ENCODE peak calls at places on chromosomes 1 and 21, in four cellular contexts. N is SK-N-SH, C is GM12878, Z is HepG2. A is an unnamed sample.

GRCh38 chr1:66283583-66284041 is 250.3 kb upstream of the SGIP1 start:
- DNase-seq in C (peak), Z (no peak), N (no peak), A (no peak)

GRCh38 chr1:173050865-173051264 is at the start of gene TNFSF18:
- DNase-seq in Z (no peak), C (no peak), N (no peak), A (no peak)

GRCh38 chr1:85544689-85545203 is 35.8 kb upstream of the CCN1 start:
- DNase-seq in N (no peak), Z (peak), C (no peak), A (no peak)

GRCh38 chr1:207007352-207008033 is 25.1 kb downstream of the C1orf116 start:
- DNase-seq in Z (peak), C (no peak), N (no peak), A (no peak)

GRCh38 chr1:166956872-166957271 is 18.5 kb downstream of the ILDR2 start:
- DNase-seq in Z (no peak), N (no peak), C (no peak), A (no peak)

GRCh38 chr21:42233067-42233981 is 14.4 kb downstream of the ABCG1 start:
- DNase-seq in Z (peak), N (peak), C (peak), A (no peak)

GRCh38 chr1:191831572-191831971 is 326.7 kb upstream of the RGS18 start:
- DNase-seq in Z (no peak), N (no peak), C (no peak), A (no peak)

GRCh38 chr1:153805042-153805745 is 30.0 kb downstream of the SLC27A3 start:
- DNase-seq in N (no peak), C (peak), Z (no peak), A (no peak)

GRCh38 chr1:31573261-31573660 is 3.1 kb upstream of the TINAGL1 start:
- DNase-seq in C (no peak), Z (no peak), N (no peak), A (peak)

GRCh38 chr1:39328722-39329121 is 124.2 kb downstream of the MACF1 start:
- DNase-seq in N (no peak), C (no peak), Z (no peak), A (no peak)

GRCh38 chr1:3188150-3188971 is 119.4 kb downstream of the PRDM16 start:
- DNase-seq in C (no peak), Z (no peak), N (no peak), A (no peak)

GRCh38 chr1:183958958-183959357 is 78.6 kb downstream of the COLGALT2 start:
- DNase-seq in Z (no peak), C (no peak), N (no peak), A (no peak)

GRCh38 chr21:29232601-29233541 is 65.9 kb upstream of the BACH1 start:
- DNase-seq in N (no peak), C (no peak), Z (no peak), A (no peak)

GRCh38 chr21:40732998-40733397 is 114.0 kb downstream of the DSCAM start:
- DNase-seq in Z (no peak), N (no peak), C (no peak), A (no peak)

GRCh38 chr1:229886636-229887035 is 180.4 kb upstream of the GALNT2 start:
- DNase-seq in N (no peak), C (no peak), Z (no peak), A (peak)

GRCh38 chr21:46346296-46347202 is 22.6 kb downstream of the PCNT start:
- DNase-seq in N (no peak), C (no peak), Z (no peak), A (no peak)

GRCh38 chr1:16721871-16722641 is 18.3 kb upstream of the RNU1-4 start:
- DNase-seq in C (no peak), N (peak), Z (no peak), A (no peak)

GRCh38 chr1:29186252-29186651 is 4.6 kb upstream of the SRSF4 start:
- DNase-seq in Z (peak), C (no peak), N (no peak), A (no peak)

GRCh38 chr1:231216515-231216914 is 24.5 kb upstream of the GNPAT start:
- DNase-seq in Z (no peak), C (no peak), N (no peak), A (no peak)

GRCh38 chr1:196056966-196057365 is 551.3 kb downstream of the KCNT2 start:
- DNase-seq in Z (no peak), C (no peak), N (no peak), A (no peak)

GRCh38 chr1:14974361-14974760 is 179.2 kb upstream of the TMEM51 start:
- DNase-seq in N (no peak), Z (no peak), C (no peak), A (no peak)

GRCh38 chr1:147539122-147539575 is 2.2 kb upstream of the BCL9 start:
- DNase-seq in C (no peak), Z (peak), N (no peak), A (no peak)

GRCh38 chr21:32329331-32329730 is 30.7 kb downstream of the MRAP start:
- DNase-seq in C (no peak), Z (no peak), N (no peak), A (no peak)

GRCh38 chr21:39631842-39632577 is 19.3 kb downstream of the B3GALT5 start:
- DNase-seq in N (no peak), Z (no peak), C (no peak), A (no peak)

GRCh38 chr1:51928896-51929295 is 50.4 kb upstream of the NRDC start:
- DNase-seq in C (no peak), Z (no peak), N (no peak), A (no peak)

GRCh38 chr1:168164771-168165170 is 14.0 kb upstream of the TIPRL start:
- DNase-seq in N (no peak), C (no peak), Z (no peak), A (no peak)

GRCh38 chr1:218211241-218211640 is 73.9 kb upstream of the RRP15 start:
- DNase-seq in N (no peak), Z (no peak), C (no peak), A (no peak)

GRCh38 chr1:236343246-236343862 is 50.7 kb upstream of the EDARADD start:
- DNase-seq in Z (no peak), C (no peak), N (no peak), A (no peak)

GRCh38 chr21:34989337-34990151 is 59.6 kb downstream of the RUNX1 start:
- DNase-seq in N (no peak), C (no peak), Z (no peak), A (no peak)

GRCh38 chr1:36950588-36950987 is 83.7 kb downstream of the GRIK3 start:
- DNase-seq in Z (no peak), C (peak), N (no peak), A (no peak)

GRCh38 chr1:189805735-189806134 is 671.9 kb downstream of the BRINP3 start:
- DNase-seq in Z (no peak), C (no peak), N (no peak), A (no peak)

GRCh38 chr1:243658596-243659105 is 191.4 kb downstream of the AKT3 start:
- DNase-seq in N (no peak), C (no peak), Z (no peak), A (no peak)

DNA sequence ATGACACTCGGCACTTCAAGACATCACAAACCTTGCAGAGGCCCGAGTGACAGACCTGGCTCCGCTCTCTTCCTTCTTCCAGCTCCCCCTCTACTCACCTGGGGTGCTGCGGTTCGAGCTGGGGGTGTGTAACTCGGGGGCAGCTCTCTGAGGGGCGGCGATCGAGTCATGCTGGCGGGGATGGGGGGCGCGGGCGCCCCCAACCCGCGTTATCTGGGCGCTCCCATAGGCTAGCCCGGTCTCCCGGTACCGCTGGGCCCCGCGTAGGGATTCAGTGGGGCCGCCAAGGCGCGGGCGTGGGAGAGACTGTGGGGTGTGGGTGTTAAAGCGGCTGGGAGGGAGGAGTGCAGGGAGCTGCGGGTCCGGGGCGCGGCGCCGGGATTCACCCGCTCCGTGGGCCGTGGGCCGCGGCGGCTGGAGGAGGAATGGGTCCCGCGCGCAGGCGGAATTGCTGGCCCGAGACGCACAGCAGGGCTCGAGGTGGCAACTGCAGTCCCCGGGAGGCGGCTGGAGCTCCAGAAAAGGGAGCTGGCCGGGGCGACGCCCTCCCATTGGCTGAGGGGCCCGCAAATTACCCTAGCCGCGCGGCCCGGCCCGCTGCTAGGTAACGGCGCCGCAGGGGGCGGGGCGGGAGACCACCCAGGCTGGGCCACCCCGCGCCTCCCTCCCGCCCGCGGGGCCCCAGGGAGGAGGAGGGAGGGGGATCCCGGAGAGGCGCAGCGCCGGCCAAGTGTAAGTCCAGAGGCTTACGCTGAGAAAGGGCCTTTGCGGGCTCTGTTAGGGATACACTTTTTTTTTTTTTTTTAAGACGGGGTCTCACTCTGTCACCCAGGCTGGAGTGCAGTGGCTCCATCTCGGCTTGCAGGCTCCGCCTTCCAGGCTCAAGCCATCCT is at the start of gene PTCH2:
- DNase-seq in C (no peak), N (peak), Z (peak), A (peak)
- TF ChIP-seq SIN3A in C (no peak), N (no peak), Z (peak), A (peak)

GRCh38 chr1:35062518-35063196 is 16.5 kb upstream of the ZMYM1 start:
- DNase-seq in C (peak), N (peak), Z (no peak), A (no peak)
- TF ChIP-seq TAF1 in C (no peak), N (no peak), Z (no peak), A (no peak)

DNA sequence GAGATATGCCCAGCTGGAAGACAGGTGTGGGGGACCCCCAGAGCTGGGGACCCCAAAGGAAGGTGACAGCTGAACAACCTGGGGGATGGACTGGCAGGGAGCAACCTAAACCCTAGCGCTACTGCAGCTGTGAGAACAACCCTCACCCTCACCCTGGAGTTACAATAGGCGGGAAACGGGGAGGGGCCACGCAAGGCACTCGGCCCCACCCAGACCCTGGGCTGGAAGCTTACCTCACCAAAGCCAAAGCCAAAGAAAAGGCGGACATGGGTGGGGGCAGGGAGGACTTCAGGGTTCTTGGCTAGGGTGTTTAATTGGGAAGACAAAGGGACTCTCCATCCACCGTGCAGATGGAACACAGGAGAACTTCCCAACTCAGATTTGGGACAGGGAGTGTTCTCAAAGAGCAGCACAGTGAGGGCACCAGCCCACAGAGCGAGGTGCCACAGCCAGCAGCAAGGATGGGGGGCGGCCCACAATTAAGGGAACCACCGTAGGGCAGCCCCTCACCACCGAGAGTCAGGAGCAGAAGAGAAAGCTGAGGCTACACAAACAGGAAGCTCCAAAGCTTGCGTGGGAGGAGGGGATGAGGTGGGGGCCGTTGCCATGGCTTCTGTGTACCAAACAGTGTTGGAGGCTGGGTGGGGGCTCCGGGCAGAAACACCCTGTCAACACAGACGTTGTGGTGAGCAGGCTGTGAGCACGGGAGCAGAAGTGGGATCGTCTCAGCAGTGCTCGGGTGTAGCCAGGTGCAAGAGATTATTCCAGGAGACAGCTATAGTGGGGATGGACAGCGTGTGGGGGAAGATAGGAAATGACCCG is 1.9 kb downstream of the TAGLN2 start:
- DNase-seq in C (peak), Z (peak), N (no peak), A (peak)
- TF ChIP-seq SIN3A in C (peak), Z (no peak), N (no peak), A (no peak)

DNA sequence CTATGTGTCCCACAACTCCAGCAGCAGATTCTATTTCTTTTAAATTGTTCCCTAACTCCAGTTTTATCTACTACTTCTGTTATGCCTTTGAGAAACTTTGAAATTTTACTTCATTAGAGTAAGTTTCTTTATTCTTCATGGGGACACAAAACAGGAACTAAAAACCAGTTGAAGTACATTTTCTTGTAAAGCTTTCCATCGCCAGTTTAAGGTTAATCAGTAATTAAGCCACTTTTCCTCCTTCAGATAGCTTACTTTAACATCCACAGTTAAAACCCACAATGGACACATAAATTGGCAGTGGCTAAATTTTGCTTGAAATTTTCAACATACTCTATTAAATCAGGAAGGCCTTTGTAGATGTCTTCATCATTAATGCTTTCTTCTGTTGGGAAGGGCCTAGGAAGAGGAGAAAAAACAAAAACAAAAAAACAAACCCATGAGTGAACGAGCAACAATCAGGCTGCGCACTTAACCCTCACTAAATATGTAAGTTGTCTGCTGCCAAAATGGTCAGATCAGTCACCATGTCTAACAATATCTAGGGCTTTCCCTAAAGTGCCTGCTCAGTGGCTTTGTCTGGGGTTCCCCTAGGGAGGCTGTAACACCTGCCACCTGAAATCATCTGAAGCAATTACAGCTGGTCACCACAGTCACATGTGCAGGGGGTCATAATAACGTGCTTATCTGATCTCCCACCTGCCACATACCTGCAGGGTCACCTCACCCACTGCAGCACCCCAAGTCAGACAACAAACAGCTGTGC is 187.9 kb downstream of the VAV3 start:
- DNase-seq in N (no peak), C (peak), Z (no peak), A (no peak)
- TF ChIP-seq TAF1 in N (no peak), C (no peak), Z (no peak), A (no peak)

GRCh38 chr1:116806245-116806644 is 52.0 kb downstream of the CD2 start:
- DNase-seq in C (peak), N (no peak), Z (no peak), A (no peak)
- TF ChIP-seq SIN3A in C (no peak), N (no peak), Z (no peak), A (no peak)

GRCh38 chr1:1243261-1243660 is 3.3 kb downstream of the C1QTNF12 start:
- DNase-seq in C (no peak), Z (no peak), N (no peak), A (no peak)

GRCh38 chr1:1240822-1241587 is 5.5 kb downstream of the C1QTNF12 start:
- DNase-seq in Z (peak), N (no peak), C (no peak), A (no peak)

GRCh38 chr1:1241588-1242229 is 4.8 kb downstream of the C1QTNF12 start:
- DNase-seq in N (no peak), Z (no peak), C (no peak), A (no peak)

GRCh38 chr1:1243807-1244191 is 2.7 kb downstream of the C1QTNF12 start:
- DNase-seq in N (no peak), Z (no peak), C (no peak), A (no peak)

GRCh38 chr1:1242461-1243080 is 4.0 kb downstream of the C1QTNF12 start:
- DNase-seq in N (no peak), C (no peak), Z (no peak), A (no peak)
- TF ChIP-seq TAF1 in N (no peak), C (no peak), Z (no peak), A (no peak)